ENCODE peak calls at places on chromosome 4, in five cellular contexts. O is GM12878, B is K562, G is SK-N-SH, E is HCT116. D is an unnamed sample.

GRCh38 chr4:136136566-136136965 is 1395.7 kb downstream of the PCDH18 start:
- DNase-seq in E (no peak), O (no peak), G (no peak), B (no peak), D (no peak)

GRCh38 chr4:140426610-140427103 is 791 bp downstream of the CLGN start:
- DNase-seq in G (peak), E (no peak), B (peak), O (no peak), D (no peak)

GRCh38 chr4:8848507-8849265 is 23.0 kb downstream of the HMX1 start:
- DNase-seq in B (no peak), O (no peak), G (peak), E (no peak), D (no peak)

GRCh38 chr4:16967722-16968121 is 69.3 kb upstream of the LDB2 start:
- DNase-seq in O (no peak), G (no peak), B (no peak), E (no peak), D (no peak)

GRCh38 chr4:36039031-36039430 is 205.3 kb downstream of the ARAP2 start:
- DNase-seq in G (no peak), B (no peak), E (no peak), O (no peak), D (no peak)

GRCh38 chr4:73883306-73883705 is 14.1 kb downstream of the CXCL1 start:
- DNase-seq in E (no peak), O (no peak), B (no peak), G (no peak), D (no peak)

GRCh38 chr4:1628892-1629703 is 55.0 kb downstream of the FAM53A start:
- DNase-seq in G (peak), O (no peak), B (peak), E (peak), D (peak)

GRCh38 chr4:165133150-165133549 is 20.5 kb upstream of the TMEM192 start:
- DNase-seq in E (no peak), B (no peak), G (no peak), O (no peak), D (no peak)

GRCh38 chr4:13555325-13555724 is 11.0 kb upstream of the NKX3-2 start:
- DNase-seq in G (no peak), E (no peak), B (no peak), O (no peak), D (no peak)

GRCh38 chr4:121094297-121094966 is 22.1 kb upstream of the NDNF start:
- DNase-seq in G (no peak), E (no peak), O (no peak), B (no peak), D (no peak)

GRCh38 chr4:160810415-160810814 is 1353.4 kb downstream of the FSTL5 start:
- DNase-seq in E (no peak), B (no peak), O (no peak), G (no peak), D (no peak)

GRCh38 chr4:42865572-42866189 is 26.8 kb upstream of the GRXCR1 start:
- DNase-seq in B (peak), G (peak), E (peak), O (no peak), D (no peak)

GRCh38 chr4:81039351-81040174 is 9.1 kb downstream of the BMP3 start:
- DNase-seq in G (no peak), O (no peak), E (no peak), B (no peak), D (no peak)

GRCh38 chr4:538542-539142 is 37.5 kb downstream of the TMEM271 start:
- DNase-seq in E (no peak), B (no peak), G (no peak), O (no peak), D (no peak)

GRCh38 chr4:119130365-119131065 is 5.1 kb upstream of the MYOZ2 start:
- DNase-seq in O (no peak), E (no peak), G (no peak), B (no peak), D (no peak)

GRCh38 chr4:3255611-3256186 is 6.7 kb downstream of the MSANTD1 start:
- DNase-seq in B (no peak), E (no peak), O (no peak), G (no peak), D (no peak)

GRCh38 chr4:10041036-10041435 is 19.7 kb upstream of the SLC2A9 start:
- DNase-seq in E (no peak), G (no peak), O (no peak), B (no peak), D (no peak)

GRCh38 chr4:10048931-10049655 is 27.8 kb upstream of the SLC2A9 start:
- DNase-seq in G (no peak), E (no peak), O (no peak), B (no peak), D (no peak)

GRCh38 chr4:10050171-10051120 is 29.1 kb upstream of the SLC2A9 start:
- DNase-seq in E (no peak), B (no peak), O (no peak), G (no peak), D (peak)

GRCh38 chr4:10047967-10048366 is 26.7 kb upstream of the SLC2A9 start:
- DNase-seq in O (no peak), G (no peak), B (no peak), E (no peak), D (no peak)

DNA sequence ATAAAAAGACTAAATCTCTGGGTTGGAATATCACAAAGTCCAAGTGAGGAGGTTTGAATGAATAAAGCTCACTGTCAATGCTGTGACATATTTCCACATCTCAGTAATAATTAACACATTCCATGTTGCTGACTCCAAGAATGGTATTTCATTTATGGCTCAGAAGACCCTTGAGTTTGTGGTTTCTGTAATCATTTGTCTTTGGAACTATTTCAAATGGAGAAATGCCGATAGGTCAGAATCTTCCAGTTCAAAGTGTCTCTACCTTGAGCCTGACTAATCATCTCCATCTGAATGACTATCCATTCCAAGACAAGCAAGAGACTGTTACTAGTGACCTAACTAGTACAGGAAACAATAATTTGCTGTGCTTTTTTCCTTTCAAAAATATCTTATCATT is 24.2 kb upstream of the SLC2A9 start:
- DNase-seq in E (peak), G (no peak), B (no peak), O (no peak), D (no peak)
- TF ChIP-seq JUND in E (peak), G (no peak), B (no peak), O (no peak), D (no peak)

GRCh38 chr4:123248260-123248659 is 148.3 kb upstream of the SPRY1 start:
- DNase-seq in O (no peak), E (no peak), B (no peak), G (peak), D (no peak)

GRCh38 chr4:123249821-123250220 is 146.8 kb upstream of the SPRY1 start:
- DNase-seq in O (no peak), E (no peak), B (no peak), G (no peak), D (no peak)

GRCh38 chr4:123246085-123246484 is 150.5 kb upstream of the SPRY1 start:
- DNase-seq in O (no peak), E (no peak), G (no peak), B (no peak), D (no peak)

DNA sequence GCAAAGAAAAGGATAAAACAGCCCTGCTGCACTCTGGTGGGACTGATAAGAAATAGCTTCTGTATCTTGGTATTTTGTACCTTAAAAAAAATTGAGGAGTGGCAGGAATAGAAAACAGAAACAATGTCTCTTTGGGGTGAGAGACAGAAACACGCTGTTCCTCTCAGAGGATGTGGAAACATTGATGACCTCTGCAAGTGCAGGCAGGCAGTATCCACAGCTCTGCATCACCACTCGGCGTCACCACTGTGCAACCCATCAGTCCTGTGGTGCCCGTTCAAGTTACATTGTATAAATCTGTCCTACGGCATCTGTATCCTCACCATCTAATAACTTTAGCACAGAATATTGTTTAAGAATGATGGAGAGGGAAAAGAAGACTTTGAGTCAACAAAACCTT is 152.4 kb upstream of the SPRY1 start:
- DNase-seq in E (no peak), O (no peak), B (no peak), G (no peak), D (peak)
- TF ChIP-seq JUND in E (no peak), O (no peak), B (no peak), G (no peak), D (no peak)

DNA sequence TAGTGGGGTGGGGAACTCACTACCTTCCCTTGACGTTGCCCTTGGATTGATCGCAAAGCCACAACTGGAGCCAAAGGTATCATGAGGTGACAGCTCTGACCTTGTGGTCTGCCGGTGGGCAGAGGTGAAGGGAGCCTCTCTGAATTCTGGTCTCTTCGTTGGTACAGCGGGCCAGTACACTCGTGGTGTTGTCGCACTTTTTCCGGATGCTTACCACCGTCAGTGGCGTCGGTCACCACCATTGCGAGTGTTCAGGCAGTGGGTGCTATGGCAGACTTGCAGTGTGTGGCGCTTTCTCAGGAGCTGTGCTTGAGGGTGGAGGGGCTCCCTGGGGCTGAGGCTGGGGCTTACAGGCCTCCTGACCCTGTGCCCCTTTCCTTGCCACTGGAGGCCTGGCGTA is 5.2 kb upstream of the GRPEL1 start:
- DNase-seq in O (no peak), B (no peak), E (no peak), G (no peak), D (no peak)
- TF ChIP-seq JUND in O (no peak), B (no peak), E (no peak), G (no peak), D (no peak)

GRCh38 chr4:148268835-148269234 is 173.4 kb downstream of the NR3C2 start:
- DNase-seq in G (no peak), O (no peak), E (no peak), B (no peak), D (no peak)

GRCh38 chr4:148270600-148270999 is 171.6 kb downstream of the NR3C2 start:
- DNase-seq in B (no peak), O (no peak), G (no peak), E (no peak), D (no peak)

GRCh38 chr4:148271166-148271565 is 171.0 kb downstream of the NR3C2 start:
- DNase-seq in B (no peak), G (no peak), E (no peak), O (no peak), D (no peak)

GRCh38 chr4:148273501-148273986 is 168.7 kb downstream of the NR3C2 start:
- DNase-seq in O (no peak), E (no peak), B (no peak), G (peak), D (no peak)
- TF ChIP-seq JUND in O (no peak), E (no peak), B (no peak), G (no peak), D (no peak)

DNA sequence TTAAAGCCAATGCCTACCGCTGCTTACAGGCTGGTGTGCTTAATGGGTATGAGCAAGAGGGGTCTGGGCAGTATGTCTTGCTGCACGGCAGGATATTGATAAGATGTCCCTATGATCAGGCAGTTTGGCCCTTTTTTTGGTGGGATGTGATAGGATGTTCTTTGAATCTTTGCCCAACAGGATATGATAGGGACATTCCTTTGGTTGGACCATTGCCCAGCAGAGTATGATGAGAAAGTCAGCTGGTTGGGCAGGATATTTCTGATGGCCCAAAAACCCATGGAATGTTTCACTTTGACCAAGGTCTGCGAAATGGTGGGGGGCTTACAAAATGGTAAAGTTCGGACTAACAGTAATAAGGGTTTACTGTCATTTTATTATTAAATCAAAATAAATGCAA is 1060.6 kb downstream of the STIM2 start:
- DNase-seq in B (no peak), E (no peak), G (no peak), O (no peak), D (no peak)
- TF ChIP-seq JUND in B (no peak), E (no peak), G (no peak), O (no peak), D (no peak)

DNA sequence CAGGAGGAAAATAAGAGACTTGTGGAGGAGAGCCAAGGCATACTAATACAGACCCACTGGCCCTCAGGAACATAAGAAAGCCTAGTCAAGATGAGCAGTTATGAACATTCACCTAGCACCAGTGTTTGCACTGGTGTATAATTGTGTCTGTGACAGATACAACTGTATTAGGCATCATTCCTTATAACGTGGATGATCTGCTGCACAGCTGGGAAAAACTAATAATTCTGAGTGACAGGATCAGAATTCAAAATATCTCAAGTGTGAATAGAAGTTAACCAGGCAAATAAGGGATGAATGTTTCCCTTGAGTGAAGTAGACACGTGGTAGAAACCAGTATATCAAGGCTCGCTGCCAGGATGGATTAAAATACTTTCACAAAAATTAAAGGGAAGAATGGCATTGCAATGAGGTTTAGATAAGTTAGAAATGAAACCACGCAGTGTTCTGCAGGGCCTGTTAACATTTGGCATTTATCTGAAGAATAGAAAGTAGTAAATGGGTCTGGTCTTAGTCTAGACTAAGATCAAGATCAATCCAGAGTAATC is 325.9 kb downstream of the EPHA5 start:
- DNase-seq in B (no peak), E (no peak), O (no peak), G (no peak), D (no peak)
- TF ChIP-seq JUND in B (no peak), E (no peak), O (no peak), G (no peak), D (no peak)

DNA sequence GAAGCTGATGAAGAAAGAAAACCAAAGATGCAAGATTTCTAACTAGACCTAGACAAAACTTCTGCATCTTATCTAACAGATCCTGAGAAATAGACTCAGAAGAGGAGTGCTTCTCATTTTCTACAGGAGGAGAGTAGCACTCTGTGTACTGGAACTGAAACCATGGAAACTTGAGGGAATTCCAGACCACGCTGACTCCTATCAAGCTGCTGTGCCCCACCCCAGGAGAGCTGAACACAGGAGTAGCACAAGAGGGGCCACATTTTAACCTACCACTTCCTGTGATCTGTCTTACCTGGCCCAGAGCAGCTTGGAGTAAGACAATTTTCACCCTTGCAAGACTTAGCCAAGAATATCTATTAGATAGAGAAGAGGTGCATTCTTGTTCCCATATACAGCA is 248.9 kb downstream of the SCFD2 start:
- DNase-seq in B (no peak), G (no peak), O (no peak), E (no peak), D (no peak)
- TF ChIP-seq JUND in B (no peak), G (no peak), O (no peak), E (no peak), D (no peak)